ENCODE peak calls at places on chromosomes 13 and 19, in seven cellular contexts. L is CD8-positive, alpha-beta T cell; D is lower leg skin; J is neural progenitor cell; S is IMR-90; K is AG09309; T is tibial artery. N is an unnamed sample.

GRCh38 chr19:53982056-53982455 is 9.4 kb upstream of the CACNG6 start:
- DNase-seq in L (no peak), D (no peak), J (peak), S (no peak), K (no peak), T (no peak), N (no peak)

GRCh38 chr13:64239372-64239771 is 2823.7 kb upstream of the PCDH20 start:
- DNase-seq in L (no peak), D (no peak), J (no peak), S (peak), K (peak), T (no peak), N (no peak)

GRCh38 chr13:76023644-76024043 is 387.5 kb downstream of the LMO7 start:
- DNase-seq in L (no peak), D (no peak), J (no peak), S (peak), K (no peak), T (no peak), N (no peak)

GRCh38 chr13:109243311-109243951 is 543.0 kb downstream of the IRS2 start:
- DNase-seq in L (no peak), D (no peak), J (no peak), S (peak), K (peak), T (no peak), N (no peak)

GRCh38 chr13:110471833-110472162 is 89.7 kb downstream of the RAB20 start:
- DNase-seq in L (no peak), D (no peak), J (no peak), S (peak), K (no peak), T (peak), N (no peak)

GRCh38 chr19:52336976-52337375 is 933 bp downstream of the ZNF610 start:
- DNase-seq in L (no peak), D (no peak), J (peak), S (peak), K (no peak), T (no peak), N (no peak)

GRCh38 chr13:74443623-74444022 is 309.4 kb upstream of the KLF12 start:
- DNase-seq in L (no peak), D (no peak), J (no peak), S (peak), K (peak), T (no peak), N (no peak)

GRCh38 chr19:18488838-18489626 is 32.8 kb downstream of the ELL start:
- DNase-seq in L (no peak), D (no peak), J (peak), S (no peak), K (no peak), T (no peak), N (peak)

GRCh38 chr13:74206061-74206561 is 71.9 kb upstream of the KLF12 start:
- DNase-seq in L (no peak), D (no peak), J (peak), S (peak), K (peak), T (no peak), N (no peak)

GRCh38 chr19:737591-738093 is 13.3 kb upstream of the MISP start:
- DNase-seq in L (peak), D (no peak), J (peak), S (peak), K (no peak), T (no peak), N (no peak)

GRCh38 chr19:49977111-49977510 is 16.1 kb upstream of the SIGLEC11 start:
- DNase-seq in L (no peak), D (no peak), J (no peak), S (no peak), K (no peak), T (no peak), N (no peak)

GRCh38 chr19:12757544-12758274 is 6.1 kb downstream of the BEST2 start:
- DNase-seq in L (peak), D (peak), J (peak), S (peak), K (no peak), T (peak), N (peak)

GRCh38 chr19:16417660-16418596 is 53.8 kb downstream of the EPS15L1 start:
- DNase-seq in L (peak), D (peak), J (peak), S (peak), K (no peak), T (no peak), N (no peak)

GRCh38 chr19:47681388-47681787 is 31.8 kb upstream of the EHD2 start:
- DNase-seq in L (no peak), D (no peak), J (no peak), S (no peak), K (no peak), T (no peak), N (no peak)

GRCh38 chr13:98433654-98434053 is 143.3 kb downstream of the STK24 start:
- DNase-seq in L (no peak), D (no peak), J (no peak), S (no peak), K (no peak), T (no peak), N (no peak)

GRCh38 chr13:98432638-98433037 is 144.3 kb downstream of the STK24 start:
- DNase-seq in L (no peak), D (no peak), J (no peak), S (no peak), K (no peak), T (no peak), N (no peak)

GRCh38 chr13:98436379-98436909 is 140.5 kb downstream of the STK24 start:
- DNase-seq in L (no peak), D (no peak), J (no peak), S (no peak), K (no peak), T (no peak), N (no peak)

GRCh38 chr13:98434060-98434459 is 142.8 kb downstream of the STK24 start:
- DNase-seq in L (no peak), D (no peak), J (no peak), S (no peak), K (no peak), T (no peak), N (no peak)

DNA sequence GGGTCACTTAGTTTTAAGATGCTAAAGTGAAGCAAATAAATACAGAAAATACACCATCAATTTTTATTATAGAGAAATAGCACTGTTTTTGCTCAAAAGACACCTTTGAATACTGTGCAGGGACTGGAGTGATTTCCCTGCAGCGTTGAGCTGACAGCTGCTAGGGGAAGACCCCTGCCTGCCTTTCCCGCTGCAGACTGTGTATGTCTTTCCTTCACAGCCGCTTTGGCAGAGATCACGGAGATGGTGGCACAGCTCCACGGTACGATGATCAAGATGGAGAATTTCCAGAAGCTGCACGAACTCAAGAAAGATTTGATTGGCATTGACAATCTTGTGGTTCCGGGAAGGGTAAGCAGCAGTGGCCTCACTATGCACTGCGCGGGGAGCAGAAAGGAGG is 141.6 kb downstream of the STK24 start:
- DNase-seq in L (no peak), D (no peak), J (no peak), S (no peak), K (no peak), T (no peak), N (no peak)
- TF ChIP-seq CTCF in L (no peak), D (no peak), J (no peak), S (no peak), K (no peak), T (no peak), N (no peak)

DNA sequence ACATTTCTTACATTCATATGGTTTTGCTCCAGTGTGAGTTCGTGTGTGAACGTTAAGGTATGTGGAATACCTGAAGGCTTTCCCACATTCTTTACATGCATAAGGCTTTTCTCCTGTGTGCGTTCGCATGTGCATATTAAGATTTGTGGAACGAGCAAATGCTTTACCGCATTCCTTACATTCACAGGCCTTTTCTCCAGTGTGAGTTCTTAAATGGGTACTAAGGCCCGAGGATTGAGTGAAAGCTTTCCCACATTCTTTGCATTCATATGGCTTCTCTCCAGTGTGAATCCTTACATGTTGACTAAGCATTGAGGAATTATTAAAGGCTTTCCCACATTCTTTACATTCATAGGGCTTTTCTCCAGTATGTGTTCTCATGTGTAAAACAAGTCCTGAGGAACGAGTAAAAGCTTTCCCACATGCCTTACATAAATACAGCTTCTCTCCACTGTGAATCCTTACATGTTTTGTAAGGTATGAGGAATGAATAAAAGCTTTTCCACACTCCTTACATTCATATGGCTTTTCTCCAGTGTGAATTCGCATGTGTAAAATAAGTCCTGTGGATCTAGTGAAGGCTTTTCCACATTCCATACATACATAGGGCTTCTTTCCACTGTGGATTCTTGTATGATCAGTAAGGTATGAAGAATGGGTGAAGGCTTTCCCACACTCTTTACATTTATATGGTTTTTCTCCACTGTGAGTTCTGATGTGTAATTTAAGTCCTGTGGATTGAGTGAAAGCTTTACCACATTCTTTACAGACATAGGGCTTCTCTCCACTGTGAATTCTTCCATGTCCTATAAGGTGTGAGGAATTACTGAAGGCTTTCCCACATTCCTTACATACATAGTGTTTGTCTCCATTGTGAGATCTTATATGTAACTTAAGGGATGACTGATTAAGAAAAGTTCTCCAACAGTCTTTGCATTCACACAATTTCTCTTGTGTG is 10.7 kb downstream of the ZNF846 start:
- DNase-seq in L (no peak), D (no peak), J (no peak), S (no peak), K (no peak), T (no peak), N (no peak)
- H3K4me3 ChIP-seq in L (no peak), D (no peak), J (no peak), S (no peak), K (no peak), T (no peak), N (no peak)

GRCh38 chr13:99087130-99087953 is 109.5 kb upstream of the DOCK9 start:
- DNase-seq in L (peak), D (peak), J (peak), S (peak), K (peak), T (peak), N (peak)
- TF ChIP-seq CTCF in L (peak), D (no peak), J (peak), S (peak), K (peak), T (peak), N (no peak)

DNA sequence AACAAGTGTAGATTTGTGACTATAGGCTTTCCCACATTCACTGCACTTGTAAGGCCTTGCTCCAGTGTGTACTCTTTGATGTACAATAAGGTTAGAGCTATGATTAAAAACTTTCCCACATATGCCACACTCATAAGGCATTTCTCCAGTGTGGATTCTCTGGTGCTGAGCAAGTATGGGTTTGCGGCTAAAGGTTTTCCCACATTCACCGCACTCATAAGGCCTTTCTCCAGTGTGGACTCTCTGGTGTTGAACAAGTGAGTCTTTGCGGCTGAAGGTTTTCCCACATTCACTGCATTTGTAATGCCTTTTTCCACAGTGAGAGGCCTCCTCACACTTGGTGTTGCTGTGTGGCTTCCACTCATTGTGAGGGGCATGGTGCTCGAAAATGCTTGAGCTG is 3.7 kb downstream of the ZNF772 start:
- DNase-seq in L (no peak), D (no peak), J (no peak), S (no peak), K (no peak), T (no peak), N (no peak)
- H3K4me3 ChIP-seq in L (no peak), D (no peak), J (no peak), S (no peak), K (no peak), T (no peak), N (no peak)

GRCh38 chr13:37427843-37428494 is 170.6 kb downstream of the POSTN start:
- DNase-seq in L (no peak), D (no peak), J (no peak), S (no peak), K (no peak), T (no peak), N (no peak)
- TF ChIP-seq CTCF in L (no peak), D (no peak), J (peak), S (no peak), K (no peak), T (no peak), N (no peak)

GRCh38 chr19:42303101-42303464 is 659 bp upstream of the PAFAH1B3 start:
- DNase-seq in L (no peak), D (no peak), J (no peak), S (no peak), K (no peak), T (no peak), N (no peak)
- H3K4me3 ChIP-seq in L (peak), D (no peak), J (peak), S (peak), K (peak), T (peak), N (peak)

GRCh38 chr19:40521276-40521675 is 54.5 kb downstream of the SPTBN4 start:
- DNase-seq in L (no peak), D (no peak), J (no peak), S (peak), K (peak), T (no peak), N (no peak)
- TF ChIP-seq CTCF in L (no peak), D (no peak), J (peak), S (peak), K (peak), T (no peak), N (peak)

GRCh38 chr19:39518975-39519374 is 4.0 kb downstream of the SELENOV start:
- DNase-seq in L (no peak), D (no peak), J (no peak), S (no peak), K (no peak), T (no peak), N (no peak)
- H3K4me3 ChIP-seq in L (no peak), D (no peak), J (no peak), S (no peak), K (no peak), T (no peak), N (no peak)